ENCODE peak calls at places on chromosomes 13 and 19, in five cellular contexts. F, O, K, I and Z are unnamed samples.

GRCh38 chr19:34732548-34733255 is 1.3 kb upstream of the ZNF181 start:
- DNase-seq in I (no peak), F (no peak), O (no peak), K (no peak), Z (no peak)

GRCh38 chr19:6720369-6721112 is at the start of gene C3:
- DNase-seq in I (no peak), F (no peak), O (peak; percentile 32), K (peak; percentile 32), Z (peak; percentile 68)

GRCh38 chr19:46818812-46819211 is 30.4 kb upstream of the SLC1A5 start:
- DNase-seq in K (no peak), O (no peak), F (no peak), I (peak; percentile 19), Z (no peak)

GRCh38 chr19:13097331-13098258 is 5.1 kb downstream of the LYL1 start:
- DNase-seq in O (no peak), I (no peak), K (no peak), F (no peak), Z (no peak)

GRCh38 chr19:5655412-5655811 is 24.9 kb downstream of the MICOS13 start:
- DNase-seq in F (no peak), O (no peak), K (no peak), I (no peak), Z (no peak)

GRCh38 chr13:37109080-37109678 is 3.7 kb upstream of the CSNK1A1L start:
- DNase-seq in K (no peak), I (peak; percentile 50), O (peak; percentile 37), F (no peak), Z (no peak)

GRCh38 chr19:14411161-14411560 is 8.0 kb downstream of the DDX39A start:
- DNase-seq in I (no peak), O (no peak), K (no peak), F (no peak), Z (no peak)

GRCh38 chr13:57624565-57625435 is 6.7 kb upstream of the PCDH17 start:
- DNase-seq in F (no peak), O (peak; percentile 73), I (peak; percentile 64), K (no peak), Z (peak; percentile 32)

GRCh38 chr19:46571495-46571894 is 29.6 kb upstream of the CALM3 start:
- DNase-seq in I (peak; percentile 38), O (peak; percentile 78), K (no peak), F (no peak), Z (no peak)

GRCh38 chr19:3098515-3099346 is 4.6 kb downstream of the GNA11 start:
- DNase-seq in O (no peak), F (no peak), K (peak; percentile 70), I (no peak), Z (no peak)

GRCh38 chr13:113122571-113123225 is at the start of gene F10:
- DNase-seq in F (no peak), I (no peak), K (peak; percentile 73), O (peak; percentile 94), Z (no peak)

GRCh38 chr13:24746618-24747247 is 17.2 kb upstream of the RNF17 start:
- DNase-seq in F (no peak), K (no peak), O (no peak), I (no peak), Z (no peak)
- TF ChIP-seq CTCF in F (no peak), K (no peak), O (no peak), I (no peak), Z (no peak)

GRCh38 chr19:44585371-44586141 is 27.8 kb upstream of the IGSF23 start:
- DNase-seq in K (no peak), F (no peak), O (no peak), I (peak; percentile 75), Z (no peak)
- H3K4me3 ChIP-seq in K (no peak overlapping the region), F (no peak overlapping the region), O (no peak overlapping the region), I (no peak overlapping the region), Z (no peak overlapping the region)

GRCh38 chr13:90732049-90732448 is 615.4 kb upstream of the MIR17HG start:
- DNase-seq in F (no peak), K (no peak), I (peak; percentile 44), O (peak; percentile 37), Z (no peak)
- TF ChIP-seq CTCF in F (no peak), K (no peak), I (no peak), O (no peak), Z (peak; percentile 50)

DNA sequence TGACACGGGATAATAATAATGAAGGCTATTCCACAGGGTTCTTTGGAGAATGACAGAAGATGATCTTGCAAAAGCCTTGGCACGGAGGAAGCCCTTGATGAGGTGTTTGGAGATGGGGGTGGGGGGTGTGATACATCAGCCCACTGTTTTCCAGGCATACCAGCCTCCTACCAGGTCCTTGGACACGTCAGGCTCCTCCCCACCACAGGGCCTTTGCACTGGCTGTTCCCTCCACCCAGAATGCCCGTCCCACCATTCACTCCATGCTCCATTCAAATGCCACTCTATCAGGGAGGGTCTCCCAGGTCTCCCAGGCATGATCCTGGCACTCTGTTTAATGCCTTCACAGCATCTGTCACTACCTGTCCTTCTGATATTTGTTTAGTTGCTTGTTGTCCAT is 2.7 kb downstream of the WIZ start:
- DNase-seq in I (no peak), F (no peak), K (no peak), O (no peak), Z (no peak)
- H3K4me3 ChIP-seq in I (no peak overlapping the region), F (no peak overlapping the region), K (no peak overlapping the region), O (no peak overlapping the region), Z (no peak overlapping the region)